ENCODE peak calls at places on chromosomes 13 and 19, in five cellular contexts. E, U, Q, T and P are unnamed samples.

GRCh38 chr13:58994778-58995177 is 1169.0 kb downstream of the DIAPH3 start:
- DNase-seq in E (no peak), U (no peak), T (no peak), Q (no peak), P (no peak)

GRCh38 chr19:16188521-16188920 is 3.3 kb downstream of the FAM32A start:
- DNase-seq in Q (no peak), E (no peak), T (peak), U (no peak), P (no peak)

GRCh38 chr13:105202384-105202783 is 1333.1 kb downstream of the EFNB2 start:
- DNase-seq in Q (no peak), T (no peak), U (no peak), E (peak), P (peak)

GRCh38 chr19:54470991-54471782 is 1.9 kb downstream of the CDC42EP5 start:
- DNase-seq in T (peak), U (no peak), E (no peak), Q (peak), P (no peak)

GRCh38 chr19:29858000-29858596 is 46.3 kb downstream of the CCNE1 start:
- DNase-seq in U (no peak), E (no peak), Q (no peak), T (no peak), P (peak)

GRCh38 chr19:19594371-19594770 is 24.1 kb downstream of the PBX4 start:
- DNase-seq in Q (no peak), U (no peak), E (no peak), T (no peak), P (no peak)

GRCh38 chr13:48730971-48731658 is 77.4 kb downstream of the CYSLTR2 start:
- DNase-seq in T (no peak), E (peak), Q (no peak), U (no peak), P (no peak)

GRCh38 chr13:31951215-31951678 is 80.3 kb upstream of the FRY start:
- DNase-seq in U (no peak), Q (peak), E (no peak), T (no peak), P (no peak)